ENCODE peak calls at places on chromosomes 6 and 20, in seven cellular contexts. One of them, this sample, is unnamed.

GRCh38 chr6:5905431-5906339 is 101.0 kb downstream of the NRN1 start:
- DNase-seq in mesendoderm: no peak
- DNase-seq in skeletal muscle cell: peak
- DNase-seq in upper lobe of right lung: no peak
- DNase-seq in brain pericyte: peak
- DNase-seq in NCI-H2029 treated with DMSO at 0.1 percent for 48 hours: peak
- DNase-seq in stomach: peak
- DNase-seq in this sample: peak

GRCh38 chr6:31582230-31582601 is at the start of gene LTB:
- DNase-seq in mesendoderm: no peak
- DNase-seq in skeletal muscle cell: no peak
- DNase-seq in upper lobe of right lung: no peak
- DNase-seq in brain pericyte: no peak
- DNase-seq in NCI-H2029 treated with DMSO at 0.1 percent for 48 hours: no peak
- DNase-seq in stomach: no peak
- DNase-seq in this sample: no peak

GRCh38 chr20:24370911-24371695 is 98.3 kb upstream of the SYNDIG1 start:
- DNase-seq in mesendoderm: no peak
- DNase-seq in skeletal muscle cell: no peak
- DNase-seq in upper lobe of right lung: no peak
- DNase-seq in brain pericyte: no peak
- DNase-seq in NCI-H2029 treated with DMSO at 0.1 percent for 48 hours: no peak
- DNase-seq in stomach: no peak
- DNase-seq in this sample: no peak

GRCh38 chr6:82385961-82386360 is 22.3 kb downstream of the TPBG start:
- DNase-seq in mesendoderm: no peak
- DNase-seq in skeletal muscle cell: no peak
- DNase-seq in upper lobe of right lung: no peak
- DNase-seq in brain pericyte: no peak
- DNase-seq in NCI-H2029 treated with DMSO at 0.1 percent for 48 hours: peak
- DNase-seq in stomach: no peak
- DNase-seq in this sample: no peak

GRCh38 chr6:63640062-63640461 is 4.5 kb downstream of the PHF3 start:
- DNase-seq in mesendoderm: no peak
- DNase-seq in skeletal muscle cell: peak
- DNase-seq in upper lobe of right lung: no peak
- DNase-seq in brain pericyte: no peak
- DNase-seq in NCI-H2029 treated with DMSO at 0.1 percent for 48 hours: no peak
- DNase-seq in stomach: no peak
- DNase-seq in this sample: peak

GRCh38 chr20:39097889-39098288 is 135.7 kb downstream of the DHX35 start:
- DNase-seq in mesendoderm: no peak
- DNase-seq in skeletal muscle cell: no peak
- DNase-seq in upper lobe of right lung: no peak
- DNase-seq in brain pericyte: no peak
- DNase-seq in NCI-H2029 treated with DMSO at 0.1 percent for 48 hours: no peak
- DNase-seq in stomach: no peak
- DNase-seq in this sample: no peak

GRCh38 chr20:45821942-45822341 is 5.2 kb downstream of the TNNC2 start:
- DNase-seq in mesendoderm: no peak
- DNase-seq in skeletal muscle cell: no peak
- DNase-seq in upper lobe of right lung: no peak
- DNase-seq in brain pericyte: no peak
- DNase-seq in NCI-H2029 treated with DMSO at 0.1 percent for 48 hours: no peak
- DNase-seq in stomach: no peak
- DNase-seq in this sample: no peak

GRCh38 chr20:23774081-23774480 is 23.3 kb upstream of the CST1 start:
- DNase-seq in mesendoderm: no peak
- DNase-seq in skeletal muscle cell: no peak
- DNase-seq in upper lobe of right lung: no peak
- DNase-seq in brain pericyte: no peak
- DNase-seq in NCI-H2029 treated with DMSO at 0.1 percent for 48 hours: no peak
- DNase-seq in stomach: no peak
- DNase-seq in this sample: no peak

GRCh38 chr6:85406641-85407075 is 43.2 kb upstream of the NT5E start:
- DNase-seq in mesendoderm: no peak
- DNase-seq in skeletal muscle cell: no peak
- DNase-seq in upper lobe of right lung: no peak
- DNase-seq in brain pericyte: no peak
- DNase-seq in NCI-H2029 treated with DMSO at 0.1 percent for 48 hours: no peak
- DNase-seq in stomach: no peak
- DNase-seq in this sample: no peak

GRCh38 chr20:63973636-63974401 is 4.1 kb upstream of the ZNF512B start:
- DNase-seq in mesendoderm: peak
- DNase-seq in skeletal muscle cell: no peak
- DNase-seq in upper lobe of right lung: peak
- DNase-seq in brain pericyte: peak
- DNase-seq in NCI-H2029 treated with DMSO at 0.1 percent for 48 hours: peak
- DNase-seq in stomach: peak
- DNase-seq in this sample: no peak

GRCh38 chr6:22828179-22829062 is 259.1 kb downstream of the HDGFL1 start:
- DNase-seq in mesendoderm: peak
- DNase-seq in skeletal muscle cell: peak
- DNase-seq in upper lobe of right lung: no peak
- DNase-seq in brain pericyte: peak
- DNase-seq in NCI-H2029 treated with DMSO at 0.1 percent for 48 hours: peak
- DNase-seq in stomach: no peak
- DNase-seq in this sample: peak

GRCh38 chr20:10521068-10521834 is 86.1 kb downstream of the SLX4IP start:
- DNase-seq in mesendoderm: no peak
- DNase-seq in skeletal muscle cell: peak
- DNase-seq in upper lobe of right lung: no peak
- DNase-seq in brain pericyte: peak
- DNase-seq in NCI-H2029 treated with DMSO at 0.1 percent for 48 hours: peak
- DNase-seq in stomach: no peak
- DNase-seq in this sample: peak

GRCh38 chr20:57616143-57616951 is 3.9 kb downstream of the ZBP1 start:
- DNase-seq in mesendoderm: no peak
- DNase-seq in skeletal muscle cell: no peak
- DNase-seq in upper lobe of right lung: no peak
- DNase-seq in brain pericyte: no peak
- DNase-seq in NCI-H2029 treated with DMSO at 0.1 percent for 48 hours: no peak
- DNase-seq in stomach: no peak
- DNase-seq in this sample: no peak

GRCh38 chr6:143059616-143060353 is 904 bp upstream of the AIG1 start:
- DNase-seq in mesendoderm: peak
- DNase-seq in skeletal muscle cell: peak
- DNase-seq in upper lobe of right lung: no peak
- DNase-seq in brain pericyte: peak
- DNase-seq in NCI-H2029 treated with DMSO at 0.1 percent for 48 hours: peak
- DNase-seq in stomach: no peak
- DNase-seq in this sample: peak

GRCh38 chr6:130063806-130064205 is 45.4 kb downstream of the L3MBTL3 start:
- DNase-seq in mesendoderm: no peak
- DNase-seq in skeletal muscle cell: no peak
- DNase-seq in upper lobe of right lung: no peak
- DNase-seq in brain pericyte: no peak
- DNase-seq in NCI-H2029 treated with DMSO at 0.1 percent for 48 hours: no peak
- DNase-seq in stomach: no peak
- DNase-seq in this sample: no peak

GRCh38 chr20:39312107-39312506 is 350.0 kb downstream of the DHX35 start:
- DNase-seq in mesendoderm: no peak
- DNase-seq in skeletal muscle cell: no peak
- DNase-seq in upper lobe of right lung: no peak
- DNase-seq in brain pericyte: no peak
- DNase-seq in NCI-H2029 treated with DMSO at 0.1 percent for 48 hours: no peak
- DNase-seq in stomach: no peak
- DNase-seq in this sample: no peak

GRCh38 chr6:144223686-144224085 is 61.4 kb upstream of the UTRN start:
- DNase-seq in mesendoderm: no peak
- DNase-seq in skeletal muscle cell: no peak
- DNase-seq in upper lobe of right lung: no peak
- DNase-seq in brain pericyte: no peak
- DNase-seq in NCI-H2029 treated with DMSO at 0.1 percent for 48 hours: no peak
- DNase-seq in stomach: no peak
- DNase-seq in this sample: no peak

GRCh38 chr20:50558483-50558925 is 48.3 kb downstream of the PTPN1 start:
- DNase-seq in mesendoderm: peak
- DNase-seq in skeletal muscle cell: peak
- DNase-seq in upper lobe of right lung: no peak
- DNase-seq in brain pericyte: no peak
- DNase-seq in NCI-H2029 treated with DMSO at 0.1 percent for 48 hours: no peak
- DNase-seq in stomach: no peak
- DNase-seq in this sample: peak

GRCh38 chr6:107116328-107116892 is 1.1 kb upstream of the BEND3 start:
- DNase-seq in mesendoderm: peak
- DNase-seq in skeletal muscle cell: no peak
- DNase-seq in upper lobe of right lung: peak
- DNase-seq in brain pericyte: no peak
- DNase-seq in NCI-H2029 treated with DMSO at 0.1 percent for 48 hours: no peak
- DNase-seq in stomach: peak
- DNase-seq in this sample: no peak

GRCh38 chr20:56433880-56434255 is 21.8 kb downstream of the CASS4 start:
- DNase-seq in mesendoderm: no peak
- DNase-seq in skeletal muscle cell: peak
- DNase-seq in upper lobe of right lung: no peak
- DNase-seq in brain pericyte: no peak
- DNase-seq in NCI-H2029 treated with DMSO at 0.1 percent for 48 hours: no peak
- DNase-seq in stomach: no peak
- DNase-seq in this sample: no peak

GRCh38 chr20:4910951-4911350 is 90.4 kb downstream of the SLC23A2 start:
- DNase-seq in mesendoderm: no peak
- DNase-seq in skeletal muscle cell: no peak
- DNase-seq in upper lobe of right lung: no peak
- DNase-seq in brain pericyte: no peak
- DNase-seq in NCI-H2029 treated with DMSO at 0.1 percent for 48 hours: no peak
- DNase-seq in stomach: no peak
- DNase-seq in this sample: no peak

GRCh38 chr6:36127462-36128016 is 2.8 kb upstream of the MAPK13 start:
- DNase-seq in mesendoderm: peak
- DNase-seq in skeletal muscle cell: peak
- DNase-seq in upper lobe of right lung: peak
- DNase-seq in brain pericyte: no peak
- DNase-seq in NCI-H2029 treated with DMSO at 0.1 percent for 48 hours: no peak
- DNase-seq in stomach: peak
- DNase-seq in this sample: peak

GRCh38 chr6:158131926-158132325 is 36.1 kb downstream of the SERAC1 start:
- DNase-seq in mesendoderm: peak
- DNase-seq in skeletal muscle cell: no peak
- DNase-seq in upper lobe of right lung: no peak
- DNase-seq in brain pericyte: no peak
- DNase-seq in NCI-H2029 treated with DMSO at 0.1 percent for 48 hours: no peak
- DNase-seq in stomach: no peak
- DNase-seq in this sample: no peak

GRCh38 chr6:118591897-118592296 is 43.8 kb downstream of the PLN start:
- DNase-seq in mesendoderm: no peak
- DNase-seq in skeletal muscle cell: no peak
- DNase-seq in upper lobe of right lung: no peak
- DNase-seq in brain pericyte: no peak
- DNase-seq in NCI-H2029 treated with DMSO at 0.1 percent for 48 hours: no peak
- DNase-seq in stomach: no peak
- DNase-seq in this sample: no peak